ENCODE peak calls at places on chromosome 6, in five cellular contexts. One of them, this sample, is unnamed.

GRCh38 chr6:159252955-159253508 is 83.8 kb downstream of the FNDC1 start:
- DNase-seq in stimulated activated naive CD4-positive, alpha-beta T cell: no peak
- DNase-seq in GM04503: no peak
- DNase-seq in iPS-NIHi11: peak
- DNase-seq in Right ventricle myocardium superior: no peak
- DNase-seq in this sample: peak

GRCh38 chr6:34053721-34054120 is 92.2 kb downstream of the GRM4 start:
- DNase-seq in stimulated activated naive CD4-positive, alpha-beta T cell: no peak
- DNase-seq in GM04503: no peak
- DNase-seq in iPS-NIHi11: no peak
- DNase-seq in Right ventricle myocardium superior: no peak
- DNase-seq in this sample: no peak

GRCh38 chr6:90088009-90088408 is 193.7 kb downstream of the GJA10 start:
- DNase-seq in stimulated activated naive CD4-positive, alpha-beta T cell: no peak
- DNase-seq in GM04503: no peak
- DNase-seq in iPS-NIHi11: no peak
- DNase-seq in Right ventricle myocardium superior: no peak
- DNase-seq in this sample: no peak

GRCh38 chr6:56714273-56714672 is 71.6 kb upstream of the DST start:
- DNase-seq in stimulated activated naive CD4-positive, alpha-beta T cell: no peak
- DNase-seq in GM04503: no peak
- DNase-seq in iPS-NIHi11: no peak
- DNase-seq in Right ventricle myocardium superior: no peak
- DNase-seq in this sample: no peak

GRCh38 chr6:133062077-133062476 is 179.1 kb upstream of the EYA4 start:
- DNase-seq in stimulated activated naive CD4-positive, alpha-beta T cell: no peak
- DNase-seq in GM04503: no peak
- DNase-seq in iPS-NIHi11: no peak
- DNase-seq in Right ventricle myocardium superior: no peak
- DNase-seq in this sample: no peak

GRCh38 chr6:63509652-63510352 is 62.5 kb upstream of the LOC128125822 start:
- DNase-seq in stimulated activated naive CD4-positive, alpha-beta T cell: no peak
- DNase-seq in GM04503: no peak
- DNase-seq in iPS-NIHi11: no peak
- DNase-seq in Right ventricle myocardium superior: peak
- DNase-seq in this sample: no peak

GRCh38 chr6:33981861-33982260 is 164.0 kb downstream of the GRM4 start:
- DNase-seq in stimulated activated naive CD4-positive, alpha-beta T cell: no peak
- DNase-seq in GM04503: no peak
- DNase-seq in iPS-NIHi11: no peak
- DNase-seq in Right ventricle myocardium superior: no peak
- DNase-seq in this sample: no peak

GRCh38 chr6:113881473-113881980 is 24.4 kb downstream of the MARCKS start:
- DNase-seq in stimulated activated naive CD4-positive, alpha-beta T cell: no peak
- DNase-seq in GM04503: no peak
- DNase-seq in iPS-NIHi11: no peak
- DNase-seq in Right ventricle myocardium superior: no peak
- DNase-seq in this sample: no peak

GRCh38 chr6:125753218-125753936 is 3.9 kb downstream of the HEY2 start:
- DNase-seq in stimulated activated naive CD4-positive, alpha-beta T cell: peak
- DNase-seq in GM04503: no peak
- DNase-seq in iPS-NIHi11: no peak
- DNase-seq in Right ventricle myocardium superior: no peak
- DNase-seq in this sample: no peak

GRCh38 chr6:112701201-112701600 is 354.1 kb downstream of the RFPL4B start:
- DNase-seq in stimulated activated naive CD4-positive, alpha-beta T cell: no peak
- DNase-seq in GM04503: no peak
- DNase-seq in iPS-NIHi11: peak
- DNase-seq in Right ventricle myocardium superior: peak
- DNase-seq in this sample: no peak

GRCh38 chr6:5705256-5705655 is 301.5 kb downstream of the NRN1 start:
- DNase-seq in stimulated activated naive CD4-positive, alpha-beta T cell: no peak
- DNase-seq in GM04503: no peak
- DNase-seq in iPS-NIHi11: no peak
- DNase-seq in Right ventricle myocardium superior: no peak
- DNase-seq in this sample: no peak

GRCh38 chr6:36745836-36746235 is 48.2 kb downstream of the RAB44 start:
- DNase-seq in stimulated activated naive CD4-positive, alpha-beta T cell: no peak
- DNase-seq in GM04503: no peak
- DNase-seq in iPS-NIHi11: no peak
- DNase-seq in Right ventricle myocardium superior: no peak
- DNase-seq in this sample: no peak

GRCh38 chr6:53831081-53831839 is 36.5 kb downstream of the LRRC1 start:
- DNase-seq in stimulated activated naive CD4-positive, alpha-beta T cell: no peak
- DNase-seq in GM04503: no peak
- DNase-seq in iPS-NIHi11: no peak
- DNase-seq in Right ventricle myocardium superior: no peak
- DNase-seq in this sample: no peak

GRCh38 chr6:21033575-21034026 is 499.3 kb downstream of the CDKAL1 start:
- DNase-seq in stimulated activated naive CD4-positive, alpha-beta T cell: no peak
- DNase-seq in GM04503: peak
- DNase-seq in iPS-NIHi11: no peak
- DNase-seq in Right ventricle myocardium superior: peak
- DNase-seq in this sample: no peak

GRCh38 chr6:14924126-14925024 is 321.5 kb upstream of the JARID2 start:
- DNase-seq in stimulated activated naive CD4-positive, alpha-beta T cell: no peak
- DNase-seq in GM04503: no peak
- DNase-seq in iPS-NIHi11: peak
- DNase-seq in Right ventricle myocardium superior: no peak
- DNase-seq in this sample: no peak

GRCh38 chr6:141726158-141726557 is 406.6 kb upstream of the GJE1 start:
- DNase-seq in stimulated activated naive CD4-positive, alpha-beta T cell: no peak
- DNase-seq in GM04503: no peak
- DNase-seq in iPS-NIHi11: no peak
- DNase-seq in Right ventricle myocardium superior: no peak
- DNase-seq in this sample: peak

GRCh38 chr6:101090281-101090680 is 209.2 kb upstream of the ASCC3 start:
- DNase-seq in stimulated activated naive CD4-positive, alpha-beta T cell: no peak
- DNase-seq in GM04503: no peak
- DNase-seq in iPS-NIHi11: no peak
- DNase-seq in Right ventricle myocardium superior: no peak
- DNase-seq in this sample: no peak

GRCh38 chr6:11538049-11538798 is 675 bp downstream of the TMEM170B start:
- DNase-seq in stimulated activated naive CD4-positive, alpha-beta T cell: peak
- DNase-seq in GM04503: no peak
- DNase-seq in iPS-NIHi11: peak
- DNase-seq in Right ventricle myocardium superior: peak
- DNase-seq in this sample: peak

GRCh38 chr6:137722749-137723272 is 144.2 kb upstream of the TNFAIP3 start:
- DNase-seq in stimulated activated naive CD4-positive, alpha-beta T cell: no peak
- DNase-seq in GM04503: no peak
- DNase-seq in iPS-NIHi11: no peak
- DNase-seq in Right ventricle myocardium superior: no peak
- DNase-seq in this sample: no peak

GRCh38 chr6:149464411-149464810 is 20.4 kb downstream of the ZC3H12D start:
- DNase-seq in stimulated activated naive CD4-positive, alpha-beta T cell: no peak
- DNase-seq in GM04503: no peak
- DNase-seq in iPS-NIHi11: no peak
- DNase-seq in Right ventricle myocardium superior: no peak
- DNase-seq in this sample: no peak

GRCh38 chr6:55729665-55730064 is 145.7 kb downstream of the BMP5 start:
- DNase-seq in stimulated activated naive CD4-positive, alpha-beta T cell: no peak
- DNase-seq in GM04503: no peak
- DNase-seq in iPS-NIHi11: no peak
- DNase-seq in Right ventricle myocardium superior: no peak
- DNase-seq in this sample: no peak

GRCh38 chr6:88492824-88493223 is 326.7 kb upstream of the CNR1 start:
- DNase-seq in stimulated activated naive CD4-positive, alpha-beta T cell: no peak
- DNase-seq in GM04503: no peak
- DNase-seq in iPS-NIHi11: peak
- DNase-seq in Right ventricle myocardium superior: no peak
- DNase-seq in this sample: peak

GRCh38 chr6:153125032-153125431 is 6.0 kb downstream of the RGS17 start:
- DNase-seq in stimulated activated naive CD4-positive, alpha-beta T cell: no peak
- DNase-seq in GM04503: no peak
- DNase-seq in iPS-NIHi11: no peak
- DNase-seq in Right ventricle myocardium superior: no peak
- DNase-seq in this sample: no peak

GRCh38 chr6:131741688-131742393 is 31.0 kb upstream of the CTAGE9 start:
- DNase-seq in stimulated activated naive CD4-positive, alpha-beta T cell: no peak
- DNase-seq in GM04503: no peak
- DNase-seq in iPS-NIHi11: no peak
- DNase-seq in Right ventricle myocardium superior: no peak
- DNase-seq in this sample: no peak

GRCh38 chr6:119012521-119012920 is 65.9 kb downstream of the FAM184A start:
- DNase-seq in stimulated activated naive CD4-positive, alpha-beta T cell: no peak
- DNase-seq in GM04503: no peak
- DNase-seq in iPS-NIHi11: no peak
- DNase-seq in Right ventricle myocardium superior: no peak
- DNase-seq in this sample: no peak

GRCh38 chr6:112936476-112936875 is 589.3 kb downstream of the RFPL4B start:
- DNase-seq in stimulated activated naive CD4-positive, alpha-beta T cell: no peak
- DNase-seq in GM04503: no peak
- DNase-seq in iPS-NIHi11: no peak
- DNase-seq in Right ventricle myocardium superior: no peak
- DNase-seq in this sample: no peak

GRCh38 chr6:145507251-145507650 is 228.1 kb downstream of the EPM2A start:
- DNase-seq in stimulated activated naive CD4-positive, alpha-beta T cell: no peak
- DNase-seq in GM04503: no peak
- DNase-seq in iPS-NIHi11: no peak
- DNase-seq in Right ventricle myocardium superior: no peak
- DNase-seq in this sample: no peak